ENCODE peak calls at places on chromosome 18, in six cellular contexts. F is heart right ventricle; R is neural progenitor cell; Y is sigmoid colon; T is thoracic aorta; O is CD8-positive, alpha-beta T cell. K is an unnamed sample.

GRCh38 chr18:39435986-39436385 is 1870.4 kb upstream of the CELF4 start:
- DNase-seq in F (no peak), R (no peak), Y (no peak), T (no peak), O (no peak), K (no peak)

GRCh38 chr18:79512461-79513380 is 117.0 kb downstream of the NFATC1 start:
- DNase-seq in F (no peak), R (no peak), Y (peak; percentile 58), T (no peak), O (peak; percentile 2), K (peak; percentile 57)

GRCh38 chr18:70289351-70290330 is 796 bp downstream of the SOCS6 start:
- DNase-seq in F (peak; percentile 40), R (peak; percentile 78), Y (no peak), T (no peak), O (no peak), K (peak; percentile 77)

GRCh38 chr18:72147830-72148229 is 396.3 kb downstream of the CBLN2 start:
- DNase-seq in F (no peak), R (no peak), Y (no peak), T (no peak), O (no peak), K (no peak)

GRCh38 chr18:25662247-25662646 is 310.3 kb upstream of the ZNF521 start:
- DNase-seq in F (no peak), R (no peak), Y (no peak), T (no peak), O (no peak), K (no peak)

GRCh38 chr18:74139888-74140287 is 7.7 kb downstream of the FBXO15 start:
- DNase-seq in F (no peak), R (no peak), Y (no peak), T (no peak), O (no peak), K (no peak)

GRCh38 chr18:31386683-31387082 is 10.1 kb downstream of the DSG4 start:
- DNase-seq in F (no peak), R (peak; percentile 4), Y (no peak), T (no peak), O (no peak), K (no peak)

GRCh38 chr18:13564579-13564978 is 161.8 kb downstream of the FAM210A start:
- DNase-seq in F (peak; percentile 71), R (no peak), Y (no peak), T (no peak), O (peak; percentile 17), K (no peak)

GRCh38 chr18:63974991-63975390 is 5.1 kb downstream of the SERPINB8 start:
- DNase-seq in F (no peak), R (peak; percentile 21), Y (no peak), T (no peak), O (peak; percentile 12), K (no peak)

GRCh38 chr18:53375641-53376040 is 848.8 kb downstream of the MBD2 start:
- DNase-seq in F (no peak), R (no peak), Y (no peak), T (no peak), O (no peak), K (peak; percentile 61)

GRCh38 chr18:46727177-46727576 is 29.7 kb downstream of the ST8SIA5 start:
- DNase-seq in F (no peak), R (no peak), Y (no peak), T (no peak), O (no peak), K (no peak)

GRCh38 chr18:76952747-76953146 is 130.4 kb downstream of the ZNF236 start:
- DNase-seq in F (no peak), R (no peak), Y (no peak), T (no peak), O (no peak), K (no peak)
- H3K27ac ChIP-seq in F (no peak overlapping the region), R (no peak overlapping the region), Y (peak overlapping the region; percentile 59), T (no peak overlapping the region), O (no peak overlapping the region), K (peak overlapping the region; percentile 61)

DNA sequence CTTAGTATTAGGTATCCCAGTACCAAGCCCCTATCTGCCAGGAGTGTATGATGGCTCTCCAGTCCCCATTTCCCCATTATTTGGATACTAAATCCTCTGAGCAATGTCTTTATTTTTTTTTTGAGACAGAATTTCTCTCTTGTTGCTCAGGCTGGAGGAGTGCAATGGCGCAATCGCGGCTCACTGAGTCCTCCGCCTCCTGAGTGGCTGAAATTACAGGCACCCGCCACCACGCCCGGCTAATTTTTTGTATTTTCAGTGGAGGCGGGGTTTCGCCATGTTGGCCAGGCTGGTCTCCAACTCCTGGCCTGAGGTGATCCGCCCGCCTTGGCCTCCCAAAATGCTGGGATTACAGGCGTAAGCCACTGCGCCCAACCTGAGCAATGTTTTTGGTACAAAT is 3.6 kb upstream of the PHLPP1 start:
- DNase-seq in F (no peak), R (no peak), Y (no peak), T (no peak), O (no peak), K (no peak)
- H3K27ac ChIP-seq in F (no peak overlapping the region), R (no peak overlapping the region), Y (no peak overlapping the region), T (no peak overlapping the region), O (no peak overlapping the region), K (no peak overlapping the region)

DNA sequence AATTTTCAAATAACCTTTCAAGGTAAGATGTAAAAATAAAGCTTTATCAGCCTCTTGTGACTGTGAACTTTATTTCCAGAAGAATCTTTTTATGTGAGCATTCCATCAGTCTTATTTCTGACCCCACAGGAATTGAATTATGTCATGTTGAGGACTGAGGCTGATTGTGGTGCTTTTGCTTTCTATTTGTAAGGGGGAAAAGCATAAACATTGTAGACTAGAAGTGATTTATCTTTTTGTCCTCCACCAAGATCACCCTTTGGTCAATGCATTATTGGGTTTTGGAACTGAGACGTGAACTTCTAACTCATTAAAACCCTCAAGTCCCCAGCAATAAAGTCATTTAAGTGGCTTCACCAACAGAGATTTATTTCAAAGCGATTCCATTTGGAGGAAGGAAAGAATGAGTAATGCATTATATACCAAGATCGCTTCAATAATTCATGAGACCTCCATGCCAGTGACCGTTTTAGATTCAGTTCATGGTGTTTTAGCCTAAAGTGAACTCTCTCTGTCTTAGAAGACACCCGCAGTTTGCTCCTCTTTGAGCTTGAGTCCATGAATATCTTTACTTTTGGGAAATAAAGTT is 75.5 kb upstream of the TXNDC2 start:
- DNase-seq in F (no peak), R (no peak), Y (no peak), T (no peak), O (no peak), K (no peak)
- H3K27ac ChIP-seq in F (peak overlapping the region; percentile 63), R (no peak overlapping the region), Y (peak overlapping the region; percentile 81), T (peak overlapping the region; percentile 78), O (no peak overlapping the region), K (no peak overlapping the region)

DNA sequence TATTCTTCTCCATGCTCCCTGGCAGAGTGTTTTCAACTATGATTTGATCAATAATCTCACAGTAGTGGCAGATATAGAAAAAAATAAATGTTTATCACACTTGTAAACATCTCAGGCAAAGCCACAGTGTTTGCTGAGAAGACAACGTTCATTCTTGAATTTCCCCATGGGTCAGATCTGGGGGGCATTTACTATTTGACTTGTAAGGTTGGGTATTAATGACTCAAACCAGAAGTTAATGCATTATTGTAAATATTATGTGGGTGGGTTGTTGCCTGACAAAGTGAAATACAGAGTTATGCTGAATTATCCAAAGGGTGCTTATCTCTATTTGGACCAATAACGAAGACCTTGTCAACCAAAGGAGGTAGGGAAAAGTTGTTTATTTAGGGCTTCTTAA is 149.7 kb upstream of the BOD1L2 start:
- DNase-seq in F (no peak), R (no peak), Y (no peak), T (no peak), O (no peak), K (no peak)
- H3K27ac ChIP-seq in F (no peak overlapping the region), R (no peak overlapping the region), Y (no peak overlapping the region), T (no peak overlapping the region), O (no peak overlapping the region), K (no peak overlapping the region)

DNA sequence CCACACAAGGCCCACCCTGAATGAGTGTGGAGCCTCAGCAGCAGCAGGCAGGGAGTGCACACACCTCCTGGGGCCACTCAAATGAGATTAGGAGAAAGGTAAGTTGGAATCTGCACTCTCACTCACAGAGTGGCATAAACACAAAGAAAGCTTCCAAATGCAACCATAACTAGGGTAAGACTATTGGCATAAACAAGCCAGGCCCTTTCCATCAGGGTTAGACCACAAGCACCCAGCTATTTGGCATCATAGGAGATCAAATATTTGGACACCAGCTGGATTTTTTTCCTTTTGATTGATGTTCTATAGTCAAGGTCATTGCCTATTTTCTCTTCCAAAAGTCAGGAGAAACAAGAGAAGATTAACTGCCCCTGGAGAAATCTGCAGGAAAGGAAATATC is 471.5 kb downstream of the TXNL1 start:
- DNase-seq in F (no peak), R (no peak), Y (no peak), T (no peak), O (no peak), K (no peak)
- H3K27ac ChIP-seq in F (no peak overlapping the region), R (no peak overlapping the region), Y (peak overlapping the region; percentile 69), T (no peak overlapping the region), O (no peak overlapping the region), K (no peak overlapping the region)

DNA sequence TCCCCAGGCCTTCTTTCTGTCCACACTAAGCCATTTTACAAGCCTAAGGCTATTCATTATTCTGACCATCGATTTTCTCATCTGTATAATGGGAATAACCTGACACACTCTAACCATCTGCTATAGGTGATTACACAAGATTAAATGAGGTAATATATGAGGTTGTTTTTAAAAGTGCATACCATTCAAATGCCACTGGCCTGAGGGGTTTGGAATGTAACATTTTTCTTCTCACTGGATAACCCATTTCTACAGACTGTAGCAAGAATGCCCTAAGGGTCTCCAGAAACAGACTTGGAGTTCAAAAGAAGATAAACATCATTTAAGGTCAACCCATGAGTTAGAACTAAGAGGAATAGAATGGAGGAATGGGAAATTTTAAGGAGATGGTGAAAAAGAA is 111.7 kb upstream of the SETBP1 start:
- DNase-seq in F (no peak), R (no peak), Y (no peak), T (no peak), O (no peak), K (no peak)
- H3K27ac ChIP-seq in F (no peak overlapping the region), R (no peak overlapping the region), Y (no peak overlapping the region), T (no peak overlapping the region), O (no peak overlapping the region), K (no peak overlapping the region)

GRCh38 chr18:36709315-36709714 is 119.5 kb downstream of the TPGS2 start:
- DNase-seq in F (no peak), R (no peak), Y (no peak), T (no peak), O (no peak), K (no peak)

GRCh38 chr18:36711813-36712444 is 116.9 kb downstream of the TPGS2 start:
- DNase-seq in F (peak; percentile 19), R (no peak), Y (no peak), T (peak; percentile 21), O (no peak), K (no peak)

GRCh38 chr18:36708366-36708765 is 120.4 kb downstream of the TPGS2 start:
- DNase-seq in F (no peak), R (no peak), Y (no peak), T (no peak), O (no peak), K (no peak)

GRCh38 chr18:36714476-36714875 is 114.3 kb downstream of the TPGS2 start:
- DNase-seq in F (no peak), R (no peak), Y (no peak), T (no peak), O (no peak), K (no peak)

GRCh38 chr18:36711014-36711725 is 117.6 kb downstream of the TPGS2 start:
- DNase-seq in F (no peak), R (no peak), Y (no peak), T (no peak), O (no peak), K (no peak)
- H3K27ac ChIP-seq in F (peak overlapping the region; percentile 69), R (no peak overlapping the region), Y (peak overlapping the region; percentile 70), T (no peak overlapping the region), O (no peak overlapping the region), K (no peak overlapping the region)